ENCODE peak calls at places on chromosomes 2 and 18, in five cellular contexts. One of them, this sample, is unnamed.

GRCh38 chr2:170141865-170142264 is 36.1 kb upstream of the MYO3B start:
- DNase-seq in HCT116: no peak
- DNase-seq in GM23338: no peak
- DNase-seq in hepatocyte: no peak
- DNase-seq in IMR-90: no peak
- DNase-seq in this sample: no peak

GRCh38 chr2:61887684-61888303 is 662 bp downstream of the CCT4 start:
- DNase-seq in IMR-90: peak
- DNase-seq in hepatocyte: peak
- DNase-seq in HCT116: no peak
- DNase-seq in GM23338: peak
- DNase-seq in this sample: peak

GRCh38 chr18:11150271-11150615 is 874 bp upstream of the PIEZO2 start:
- DNase-seq in IMR-90: no peak
- DNase-seq in GM23338: peak
- DNase-seq in HCT116: no peak
- DNase-seq in hepatocyte: no peak
- DNase-seq in this sample: no peak

GRCh38 chr2:238895901-238896600 is 48.2 kb downstream of the TWIST2 start:
- DNase-seq in GM23338: peak
- DNase-seq in IMR-90: peak
- DNase-seq in HCT116: no peak
- DNase-seq in hepatocyte: peak
- DNase-seq in this sample: peak

GRCh38 chr2:212713681-212714080 is 175.1 kb upstream of the ERBB4 start:
- DNase-seq in hepatocyte: no peak
- DNase-seq in IMR-90: peak
- DNase-seq in GM23338: no peak
- DNase-seq in HCT116: no peak
- DNase-seq in this sample: no peak

GRCh38 chr2:123695449-123695848 is 329.6 kb upstream of the CNTNAP5 start:
- DNase-seq in HCT116: no peak
- DNase-seq in IMR-90: no peak
- DNase-seq in GM23338: no peak
- DNase-seq in hepatocyte: peak
- DNase-seq in this sample: no peak

GRCh38 chr2:46329803-46330775 is 32.9 kb downstream of the EPAS1 start:
- DNase-seq in IMR-90: peak
- DNase-seq in hepatocyte: peak
- DNase-seq in GM23338: no peak
- DNase-seq in HCT116: no peak
- DNase-seq in this sample: peak

GRCh38 chr2:226691265-226691664 is 108.4 kb downstream of the IRS1 start:
- DNase-seq in IMR-90: no peak
- DNase-seq in GM23338: peak
- DNase-seq in HCT116: no peak
- DNase-seq in hepatocyte: no peak
- DNase-seq in this sample: no peak

GRCh38 chr2:74532222-74532621 is 2.5 kb downstream of the HTRA2 start:
- DNase-seq in hepatocyte: no peak
- DNase-seq in HCT116: no peak
- DNase-seq in IMR-90: peak
- DNase-seq in GM23338: no peak
- DNase-seq in this sample: peak

GRCh38 chr2:59000796-59001195 is 759.7 kb upstream of the FANCL start:
- DNase-seq in hepatocyte: no peak
- DNase-seq in GM23338: no peak
- DNase-seq in HCT116: no peak
- DNase-seq in IMR-90: no peak
- DNase-seq in this sample: no peak

GRCh38 chr2:174051741-174052638 is 86.8 kb upstream of the SP3 start:
- DNase-seq in hepatocyte: peak
- DNase-seq in HCT116: peak
- DNase-seq in IMR-90: peak
- DNase-seq in GM23338: peak
- DNase-seq in this sample: peak

GRCh38 chr2:13681936-13682335 is 950.6 kb upstream of the LRATD1 start:
- DNase-seq in GM23338: no peak
- DNase-seq in hepatocyte: no peak
- DNase-seq in HCT116: no peak
- DNase-seq in IMR-90: peak
- DNase-seq in this sample: peak

GRCh38 chr2:86037141-86037794 is 68.4 kb downstream of the POLR1A start:
- DNase-seq in hepatocyte: no peak
- DNase-seq in GM23338: no peak
- DNase-seq in IMR-90: peak
- DNase-seq in HCT116: no peak
- DNase-seq in this sample: peak

GRCh38 chr2:200790185-200790584 is 21.5 kb upstream of the BZW1 start:
- DNase-seq in GM23338: peak
- DNase-seq in hepatocyte: no peak
- DNase-seq in IMR-90: no peak
- DNase-seq in HCT116: no peak
- DNase-seq in this sample: no peak

GRCh38 chr18:48843596-48843995 is 107.2 kb downstream of the SMAD7 start:
- DNase-seq in GM23338: no peak
- DNase-seq in IMR-90: no peak
- DNase-seq in hepatocyte: no peak
- DNase-seq in HCT116: no peak
- DNase-seq in this sample: no peak

GRCh38 chr18:48841381-48842258 is 109.1 kb downstream of the SMAD7 start:
- DNase-seq in HCT116: no peak
- DNase-seq in hepatocyte: peak
- DNase-seq in GM23338: no peak
- DNase-seq in IMR-90: peak
- DNase-seq in this sample: peak

GRCh38 chr18:48842259-48843061 is 108.3 kb downstream of the SMAD7 start:
- DNase-seq in IMR-90: no peak
- DNase-seq in GM23338: no peak
- DNase-seq in HCT116: no peak
- DNase-seq in hepatocyte: no peak
- DNase-seq in this sample: no peak

GRCh38 chr18:48844271-48844670 is 106.5 kb downstream of the SMAD7 start:
- DNase-seq in GM23338: no peak
- DNase-seq in IMR-90: no peak
- DNase-seq in HCT116: no peak
- DNase-seq in hepatocyte: no peak
- DNase-seq in this sample: no peak

DNA sequence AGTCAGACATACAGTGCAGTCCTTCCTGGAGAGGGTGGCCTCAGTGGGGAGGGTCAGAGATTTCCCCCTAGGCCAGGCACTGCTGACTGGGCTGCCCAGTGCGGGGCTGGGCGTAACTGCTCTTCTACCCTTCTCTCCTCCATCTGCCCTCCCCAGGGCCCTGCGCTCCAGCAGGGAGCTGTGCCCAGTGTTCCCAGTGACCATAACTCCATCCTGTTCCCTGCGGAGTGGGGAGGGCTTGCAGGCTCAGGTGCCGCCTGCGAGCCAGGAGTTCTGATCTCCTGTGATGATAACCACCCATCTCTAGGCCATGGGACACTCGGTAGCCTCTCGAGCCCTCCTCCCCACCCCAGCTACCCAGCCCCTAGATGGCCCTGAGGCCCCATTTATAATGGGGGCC is 107.6 kb downstream of the SMAD7 start:
- DNase-seq in IMR-90: no peak
- DNase-seq in hepatocyte: no peak
- DNase-seq in GM23338: no peak
- DNase-seq in HCT116: no peak
- DNase-seq in this sample: no peak
- H2AFZ ChIP-seq in IMR-90: no peak
- H2AFZ ChIP-seq in hepatocyte: no peak
- H2AFZ ChIP-seq in GM23338: no peak
- H2AFZ ChIP-seq in HCT116: no peak
- H2AFZ ChIP-seq in this sample: no peak

DNA sequence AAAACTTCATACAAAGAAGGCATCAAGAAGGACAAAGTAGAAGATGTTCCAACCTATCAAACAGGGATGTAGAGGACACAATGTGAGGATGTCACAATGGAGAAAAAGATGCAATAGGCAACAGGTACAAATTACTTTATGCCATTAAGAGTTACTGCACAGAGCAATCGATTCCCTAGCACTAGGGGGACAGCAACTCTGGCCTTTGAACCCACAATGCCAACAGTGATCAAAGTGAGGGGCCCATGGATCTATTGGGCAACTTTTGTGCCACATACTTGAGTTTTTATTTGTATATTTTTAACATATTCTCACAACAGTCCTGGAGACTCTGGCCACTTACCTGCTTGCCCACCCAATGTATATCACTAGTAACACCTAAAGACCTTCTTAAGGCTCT is 220.2 kb downstream of the HNMT start:
- DNase-seq in hepatocyte: no peak
- DNase-seq in IMR-90: no peak
- DNase-seq in GM23338: no peak
- DNase-seq in HCT116: no peak
- DNase-seq in this sample: no peak
- H2AFZ ChIP-seq in hepatocyte: no peak
- H2AFZ ChIP-seq in IMR-90: no peak
- H2AFZ ChIP-seq in GM23338: no peak
- H2AFZ ChIP-seq in HCT116: no peak
- H2AFZ ChIP-seq in this sample: no peak

GRCh38 chr2:224837558-224837957 is 121.4 kb upstream of the CCDC195 start:
- DNase-seq in hepatocyte: no peak
- DNase-seq in HCT116: no peak
- DNase-seq in IMR-90: peak
- DNase-seq in GM23338: no peak
- DNase-seq in this sample: peak
- H2AFZ ChIP-seq in hepatocyte: no peak
- H2AFZ ChIP-seq in HCT116: no peak
- H2AFZ ChIP-seq in IMR-90: peak
- H2AFZ ChIP-seq in GM23338: no peak
- H2AFZ ChIP-seq in this sample: no peak

DNA sequence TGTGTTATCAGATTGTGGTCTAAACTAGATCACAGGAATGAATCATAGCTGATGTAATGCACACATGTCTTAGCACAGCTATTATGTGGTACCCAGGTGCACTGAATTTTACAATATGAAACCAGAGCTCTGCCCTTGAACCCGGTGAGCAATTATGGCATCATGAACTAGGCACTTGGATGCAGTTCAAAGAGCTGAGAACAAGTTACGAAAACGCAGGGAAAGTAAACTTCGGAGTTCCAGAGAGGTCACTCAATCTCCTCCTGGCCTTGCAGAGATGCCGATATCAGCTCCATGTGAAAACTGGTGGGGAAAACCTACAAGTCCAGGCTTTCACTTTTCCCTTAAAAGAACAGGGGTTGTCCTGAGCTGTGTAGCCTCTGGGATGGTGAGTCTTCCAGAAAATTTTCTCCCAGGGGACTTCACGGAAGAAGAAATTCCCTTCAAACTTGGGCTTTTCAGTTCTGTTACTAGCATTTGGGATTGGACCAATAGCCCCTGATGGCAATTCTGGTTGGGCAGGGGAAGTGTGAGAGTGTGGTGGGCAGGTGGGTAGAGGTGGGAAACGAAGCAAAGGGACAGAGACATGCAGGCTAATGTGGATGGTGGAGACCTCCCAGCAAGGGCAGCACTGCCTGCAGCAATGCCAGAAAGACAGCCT is 71.1 kb upstream of the SH3BP4 start:
- DNase-seq in hepatocyte: peak
- DNase-seq in GM23338: no peak
- DNase-seq in HCT116: peak
- DNase-seq in IMR-90: peak
- DNase-seq in this sample: peak
- H2AFZ ChIP-seq in hepatocyte: no peak
- H2AFZ ChIP-seq in GM23338: no peak
- H2AFZ ChIP-seq in HCT116: no peak
- H2AFZ ChIP-seq in IMR-90: peak
- H2AFZ ChIP-seq in this sample: no peak

DNA sequence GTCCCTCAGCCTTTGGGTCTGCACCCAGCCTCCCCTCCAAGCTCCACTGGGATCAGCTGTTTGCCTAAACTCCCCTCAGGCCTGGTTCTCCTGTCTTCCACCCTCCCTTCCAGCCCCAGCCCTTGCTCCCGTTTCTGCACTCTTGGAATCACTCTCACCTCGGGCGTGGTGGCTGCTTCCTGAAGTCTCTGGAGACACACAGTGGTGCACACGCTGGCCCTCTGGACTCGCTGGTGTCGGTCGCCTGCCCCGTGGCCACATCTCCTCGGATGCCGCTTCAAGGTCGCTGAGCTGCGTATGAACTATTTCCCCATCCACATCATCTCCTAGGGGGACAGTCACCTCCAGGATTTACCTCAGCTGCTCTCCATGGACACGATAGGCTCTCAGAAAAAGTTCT is 46.3 kb downstream of the PSMG2 start:
- DNase-seq in HCT116: no peak
- DNase-seq in hepatocyte: no peak
- DNase-seq in IMR-90: no peak
- DNase-seq in GM23338: no peak
- DNase-seq in this sample: no peak
- H2AFZ ChIP-seq in HCT116: no peak
- H2AFZ ChIP-seq in hepatocyte: no peak
- H2AFZ ChIP-seq in IMR-90: peak
- H2AFZ ChIP-seq in GM23338: no peak
- H2AFZ ChIP-seq in this sample: no peak

GRCh38 chr2:9844581-9844980 is 1.3 kb downstream of the TAF1B start:
- DNase-seq in HCT116: no peak
- DNase-seq in GM23338: no peak
- DNase-seq in hepatocyte: no peak
- DNase-seq in IMR-90: peak
- DNase-seq in this sample: peak
- H2AFZ ChIP-seq in HCT116: no peak
- H2AFZ ChIP-seq in GM23338: no peak
- H2AFZ ChIP-seq in hepatocyte: peak
- H2AFZ ChIP-seq in IMR-90: no peak
- H2AFZ ChIP-seq in this sample: peak

GRCh38 chr2:187424156-187424555 is 23.9 kb downstream of the CALCRL start:
- DNase-seq in IMR-90: no peak
- DNase-seq in HCT116: no peak
- DNase-seq in GM23338: peak
- DNase-seq in hepatocyte: no peak
- DNase-seq in this sample: peak

GRCh38 chr2:187422277-187422676 is 25.8 kb downstream of the CALCRL start:
- DNase-seq in IMR-90: no peak
- DNase-seq in HCT116: no peak
- DNase-seq in hepatocyte: no peak
- DNase-seq in GM23338: no peak
- DNase-seq in this sample: peak
- H2AFZ ChIP-seq in IMR-90: no peak
- H2AFZ ChIP-seq in HCT116: no peak
- H2AFZ ChIP-seq in hepatocyte: no peak
- H2AFZ ChIP-seq in GM23338: no peak
- H2AFZ ChIP-seq in this sample: peak

This sample was measured in GM23248.